ENCODE peak calls at places on chromosomes 6 and 20, in six cellular contexts. One of them, this sample, is unnamed.

GRCh38 chr6:170210651-170211403 is 80.1 kb downstream of the DLL1 start:
- DNase-seq in PC-3: no peak
- DNase-seq in fibroblast of lung: no peak
- DNase-seq in ovary: no peak
- DNase-seq in psoas muscle: no peak
- DNase-seq in transverse colon: no peak
- DNase-seq in this sample: no peak

GRCh38 chr6:158619922-158620801 is 24.4 kb downstream of the DYNLT1 start:
- DNase-seq in transverse colon: no peak
- DNase-seq in ovary: no peak
- DNase-seq in PC-3: no peak
- DNase-seq in fibroblast of lung: no peak
- DNase-seq in psoas muscle: no peak
- DNase-seq in this sample: no peak

GRCh38 chr20:23049201-23049932 is at the start of gene THBD:
- DNase-seq in PC-3: peak; percentile 73
- DNase-seq in fibroblast of lung: peak; percentile 60
- DNase-seq in psoas muscle: peak; percentile 87
- DNase-seq in transverse colon: peak; percentile 56
- DNase-seq in ovary: peak; percentile 47
- DNase-seq in this sample: peak; percentile 35

GRCh38 chr20:57389695-57390603 is 1.2 kb upstream of the RBM38 start:
- DNase-seq in transverse colon: peak; percentile 48
- DNase-seq in psoas muscle: no peak
- DNase-seq in PC-3: no peak
- DNase-seq in ovary: peak; percentile 80
- DNase-seq in fibroblast of lung: no peak
- DNase-seq in this sample: no peak

GRCh38 chr20:63188641-63189321 is 27.1 kb downstream of the YTHDF1 start:
- DNase-seq in transverse colon: no peak
- DNase-seq in PC-3: no peak
- DNase-seq in psoas muscle: no peak
- DNase-seq in fibroblast of lung: no peak
- DNase-seq in ovary: no peak
- DNase-seq in this sample: no peak

GRCh38 chr6:19848465-19848864 is 11.3 kb downstream of the ID4 start:
- DNase-seq in fibroblast of lung: no peak
- DNase-seq in psoas muscle: no peak
- DNase-seq in PC-3: no peak
- DNase-seq in transverse colon: no peak
- DNase-seq in ovary: no peak
- DNase-seq in this sample: no peak

GRCh38 chr6:139391709-139392108 is 17.3 kb upstream of the CITED2 start:
- DNase-seq in transverse colon: no peak
- DNase-seq in PC-3: no peak
- DNase-seq in psoas muscle: no peak
- DNase-seq in fibroblast of lung: no peak
- DNase-seq in ovary: no peak
- DNase-seq in this sample: no peak

GRCh38 chr6:112683926-112684325 is 336.8 kb downstream of the RFPL4B start:
- DNase-seq in PC-3: peak; percentile 72
- DNase-seq in transverse colon: no peak
- DNase-seq in psoas muscle: no peak
- DNase-seq in ovary: no peak
- DNase-seq in fibroblast of lung: peak; percentile 98
- DNase-seq in this sample: no peak

GRCh38 chr6:132190097-132190814 is 211.0 kb downstream of the MOXD1 start:
- DNase-seq in psoas muscle: no peak
- DNase-seq in ovary: no peak
- DNase-seq in fibroblast of lung: peak; percentile 43
- DNase-seq in PC-3: peak; percentile 35
- DNase-seq in transverse colon: no peak
- DNase-seq in this sample: no peak

GRCh38 chr20:42272516-42272915 is 654.3 kb upstream of the CHD6 start:
- DNase-seq in ovary: no peak
- DNase-seq in fibroblast of lung: no peak
- DNase-seq in PC-3: no peak
- DNase-seq in psoas muscle: no peak
- DNase-seq in transverse colon: no peak
- DNase-seq in this sample: no peak

GRCh38 chr6:113493991-113494390 is 363.2 kb upstream of the MARCKS start:
- DNase-seq in fibroblast of lung: no peak
- DNase-seq in transverse colon: no peak
- DNase-seq in PC-3: peak; percentile 56
- DNase-seq in ovary: no peak
- DNase-seq in psoas muscle: no peak
- DNase-seq in this sample: no peak

GRCh38 chr20:57947421-57948176 is 237.8 kb upstream of the PMEPA1 start:
- DNase-seq in fibroblast of lung: peak; percentile 13
- DNase-seq in ovary: no peak
- DNase-seq in transverse colon: no peak
- DNase-seq in psoas muscle: no peak
- DNase-seq in PC-3: no peak
- DNase-seq in this sample: no peak

GRCh38 chr6:149929422-149929821 is 6.5 kb upstream of the RAET1G start:
- DNase-seq in fibroblast of lung: no peak
- DNase-seq in ovary: no peak
- DNase-seq in psoas muscle: no peak
- DNase-seq in transverse colon: no peak
- DNase-seq in PC-3: peak; percentile 20
- DNase-seq in this sample: no peak

GRCh38 chr6:25942561-25943147 is 12.2 kb upstream of the SLC17A2 start:
- DNase-seq in fibroblast of lung: peak; percentile 82
- DNase-seq in PC-3: peak; percentile 68
- DNase-seq in psoas muscle: no peak
- DNase-seq in transverse colon: no peak
- DNase-seq in ovary: no peak
- DNase-seq in this sample: no peak

DNA sequence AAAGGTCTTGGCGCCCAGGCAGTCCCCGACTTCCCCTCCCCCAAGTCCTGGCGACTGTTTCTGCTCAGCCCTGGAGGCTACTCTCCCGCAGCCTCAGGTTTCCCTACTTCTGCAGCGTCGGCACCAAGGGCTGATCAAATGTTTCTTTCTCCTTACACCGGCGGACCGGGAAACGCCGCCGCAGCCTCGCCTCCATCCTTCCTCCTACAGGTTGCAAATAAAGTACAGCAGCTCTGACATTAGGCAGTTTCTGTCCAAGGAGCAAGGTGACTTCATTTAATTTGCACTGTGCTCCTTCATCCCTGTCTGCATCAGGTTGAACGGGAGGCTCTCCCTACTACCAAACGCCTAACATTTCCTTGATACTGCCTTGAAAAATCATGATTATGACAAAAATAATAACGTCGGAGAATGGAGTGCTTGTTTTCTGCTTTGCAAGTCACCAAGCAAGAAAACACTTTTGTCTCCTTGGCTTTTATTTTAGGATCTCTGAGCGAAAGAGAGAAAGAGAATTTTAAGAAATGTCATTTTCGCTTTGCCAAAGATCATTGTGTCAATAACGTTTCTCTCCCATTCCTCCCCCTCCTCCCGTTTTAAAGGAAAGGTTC is 1.0 kb downstream of the CLIC5 start:
- DNase-seq in psoas muscle: peak; percentile 36
- DNase-seq in fibroblast of lung: no peak
- DNase-seq in PC-3: no peak
- DNase-seq in transverse colon: peak; percentile 45
- DNase-seq in ovary: no peak
- DNase-seq in this sample: peak; percentile 10
- H3K27ac ChIP-seq in psoas muscle: peak overlapping the region; percentile 99
- H3K27ac ChIP-seq in fibroblast of lung: no peak overlapping the region
- H3K27ac ChIP-seq in PC-3: no peak overlapping the region
- H3K27ac ChIP-seq in transverse colon: peak overlapping the region; percentile 91
- H3K27ac ChIP-seq in ovary: no peak overlapping the region
- H3K27ac ChIP-seq in this sample: no peak overlapping the region

DNA sequence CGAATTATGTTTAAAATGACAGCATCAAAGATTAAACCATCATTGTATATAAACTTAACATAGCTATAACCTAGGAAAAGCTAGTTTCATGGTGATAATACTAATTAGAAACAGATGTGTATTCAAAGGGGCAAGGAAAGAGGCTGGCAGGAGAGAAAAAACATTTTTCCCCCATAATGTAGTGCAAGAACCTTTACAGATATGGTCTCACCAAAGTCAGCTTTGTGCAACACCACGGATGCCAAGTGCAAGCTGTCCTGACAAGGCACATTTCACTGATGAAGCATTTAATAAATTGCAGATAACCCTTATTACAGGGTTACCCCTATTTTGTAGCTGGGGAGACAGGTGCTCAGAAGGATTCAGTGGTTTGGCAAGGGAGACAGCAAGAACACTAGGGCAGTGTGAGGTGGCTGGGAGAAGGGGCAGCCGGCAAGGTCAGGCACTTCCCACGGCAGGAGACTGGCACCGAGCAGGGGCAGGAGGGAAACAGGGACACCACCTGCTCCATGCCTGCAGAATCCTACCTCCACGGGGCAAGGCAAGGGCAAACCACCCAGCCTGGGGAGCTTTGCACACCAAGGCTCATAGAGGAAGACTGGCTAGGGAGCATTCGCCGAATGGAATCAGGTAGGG is 6.5 kb downstream of the RPS6KA2 start:
- DNase-seq in PC-3: no peak
- DNase-seq in psoas muscle: no peak
- DNase-seq in fibroblast of lung: peak; percentile 38
- DNase-seq in transverse colon: no peak
- DNase-seq in ovary: no peak
- DNase-seq in this sample: no peak
- H3K4me1 ChIP-seq in PC-3: peaks cover 37% of the 10 kb centered on the region
- H3K4me1 ChIP-seq in psoas muscle: peaks cover 61% of the 10 kb centered on the region
- H3K4me1 ChIP-seq in fibroblast of lung: peaks cover 41% of the 10 kb centered on the region
- H3K4me1 ChIP-seq in transverse colon: peaks cover 6% of the 10 kb centered on the region
- H3K4me1 ChIP-seq in ovary: peaks cover 27% of the 10 kb centered on the region
- H3K4me1 ChIP-seq in this sample: no peaks in the 10 kb centered on the region

GRCh38 chr6:31125586-31126363 is 5.5 kb upstream of the CDSN start:
- DNase-seq in ovary: no peak
- DNase-seq in PC-3: peak; percentile 40
- DNase-seq in fibroblast of lung: no peak
- DNase-seq in psoas muscle: no peak
- DNase-seq in transverse colon: no peak
- DNase-seq in this sample: no peak

GRCh38 chr6:31129130-31129529 is 8.9 kb upstream of the CDSN start:
- DNase-seq in transverse colon: no peak
- DNase-seq in ovary: no peak
- DNase-seq in PC-3: peak; percentile 64
- DNase-seq in psoas muscle: no peak
- DNase-seq in fibroblast of lung: no peak
- DNase-seq in this sample: peak; percentile 51

GRCh38 chr6:31130751-31131150 is 8.1 kb downstream of the PSORS1C2 start:
- DNase-seq in psoas muscle: no peak
- DNase-seq in ovary: no peak
- DNase-seq in fibroblast of lung: no peak
- DNase-seq in transverse colon: no peak
- DNase-seq in PC-3: no peak
- DNase-seq in this sample: no peak

GRCh38 chr6:31126416-31127175 is 6.3 kb upstream of the CDSN start:
- DNase-seq in psoas muscle: no peak
- DNase-seq in transverse colon: no peak
- DNase-seq in ovary: no peak
- DNase-seq in PC-3: no peak
- DNase-seq in fibroblast of lung: no peak
- DNase-seq in this sample: no peak

DNA sequence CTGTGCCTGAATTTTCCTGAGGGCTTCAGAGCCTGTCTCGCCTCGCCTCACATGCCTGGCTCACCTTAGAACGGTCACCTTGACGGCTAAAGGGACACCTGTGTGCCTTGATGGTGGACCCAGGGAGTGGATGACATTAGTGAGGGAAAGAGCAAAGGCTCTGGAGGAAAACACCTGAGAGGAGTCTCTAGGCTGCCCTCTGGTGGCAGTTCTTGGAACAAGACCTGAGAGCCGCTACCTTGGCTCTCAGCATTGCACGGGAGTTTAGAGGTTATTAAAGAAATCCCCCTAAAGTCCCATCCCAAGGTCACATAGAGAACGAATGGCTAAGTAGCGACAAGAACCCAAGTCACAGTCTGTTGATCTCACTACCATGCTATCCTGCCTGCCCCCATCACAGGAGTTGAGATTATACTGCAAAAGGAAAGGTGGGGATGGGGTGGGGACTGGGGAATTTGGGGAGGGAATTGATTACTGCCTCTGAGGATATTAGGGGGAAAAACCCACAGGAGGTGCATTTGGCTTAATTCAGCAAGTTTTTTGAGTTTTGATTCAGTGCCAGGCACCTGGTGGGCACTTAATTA is 7.9 kb upstream of the CDSN start:
- DNase-seq in fibroblast of lung: peak; percentile 30
- DNase-seq in ovary: peak; percentile 68
- DNase-seq in PC-3: peak; percentile 85
- DNase-seq in transverse colon: peak; percentile 80
- DNase-seq in psoas muscle: peak; percentile 47
- DNase-seq in this sample: peak; percentile 66
- TF ChIP-seq CTCF in fibroblast of lung: peak; percentile 80
- TF ChIP-seq CTCF in ovary: peak; percentile 43
- TF ChIP-seq CTCF in PC-3: peak; percentile 83
- TF ChIP-seq CTCF in transverse colon: peak; percentile 85
- TF ChIP-seq CTCF in psoas muscle: peak; percentile 81
- TF ChIP-seq CTCF in this sample: peak; percentile 75

DNA sequence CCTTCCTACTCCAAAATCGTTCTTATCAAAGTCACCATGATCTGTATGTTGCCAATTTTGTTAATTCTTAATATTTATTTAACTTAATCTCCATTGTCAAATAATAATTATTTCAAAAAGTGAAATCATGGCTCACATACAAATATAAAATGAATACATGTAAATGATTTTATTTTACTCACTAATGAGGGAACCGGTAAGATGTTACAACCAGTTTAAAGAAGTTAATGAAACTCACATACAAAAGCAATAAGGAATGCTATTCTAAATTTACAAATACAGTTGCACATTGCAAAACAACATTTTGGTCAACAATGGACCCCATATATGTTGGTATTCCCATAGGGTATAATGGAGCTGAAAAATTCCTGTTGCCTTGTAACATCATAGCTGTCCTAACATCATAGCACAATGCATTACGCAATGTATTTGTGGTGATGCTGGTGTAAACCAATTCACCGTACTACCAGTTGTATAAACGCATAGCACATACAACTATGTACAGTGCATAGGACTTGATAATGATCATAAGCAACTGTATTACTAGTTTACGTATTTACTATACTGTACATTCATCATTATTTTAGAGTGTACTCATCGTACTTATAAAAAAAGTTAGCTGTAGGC is 6.5 kb upstream of the SLC22A16 start:
- DNase-seq in ovary: no peak
- DNase-seq in psoas muscle: no peak
- DNase-seq in PC-3: peak; percentile 4
- DNase-seq in transverse colon: no peak
- DNase-seq in fibroblast of lung: peak; percentile 7
- DNase-seq in this sample: no peak
- H3K27ac ChIP-seq in ovary: no peak overlapping the region
- H3K27ac ChIP-seq in psoas muscle: no peak overlapping the region
- H3K27ac ChIP-seq in PC-3: no peak overlapping the region
- H3K27ac ChIP-seq in transverse colon: no peak overlapping the region
- H3K27ac ChIP-seq in fibroblast of lung: no peak overlapping the region
- H3K27ac ChIP-seq in this sample: no peak overlapping the region

GRCh38 chr6:24391756-24392405 is 10.9 kb upstream of the MRS2 start:
- DNase-seq in PC-3: no peak
- DNase-seq in transverse colon: no peak
- DNase-seq in psoas muscle: no peak
- DNase-seq in ovary: no peak
- DNase-seq in fibroblast of lung: no peak
- DNase-seq in this sample: no peak
- H3K4me1 ChIP-seq in PC-3: peaks cover 8% of the 10 kb centered on the region
- H3K4me1 ChIP-seq in transverse colon: no peaks in the 10 kb centered on the region
- H3K4me1 ChIP-seq in psoas muscle: peaks cover 10% of the 10 kb centered on the region
- H3K4me1 ChIP-seq in ovary: no peaks in the 10 kb centered on the region
- H3K4me1 ChIP-seq in fibroblast of lung: no peaks in the 10 kb centered on the region
- H3K4me1 ChIP-seq in this sample: no peaks in the 10 kb centered on the region